ENCODE peak calls at places on chromosomes 12 and 14, in eight cellular contexts. Y is NAMALWA; K is C1 segment of cervical spinal cord; M is activated T-helper 1 cell treated with anti-CD3 and anti-CD28 coated beads, Interleukin-12 subunit alpha, Interleukin-12 subunit beta, Interleukin-2, Interleukin-4 antibody, amounts not matched to agents 30 ng/mL and 10 ng/mL and 1 ng/mL, durations not matched to agents 14 hours and 24 hours and 36 hours; P is anterior cingulate cortex; Z is SHP77 treated with DMSO at 0.1 percent for 48 hours; D is epithelial cell of proximal tubule; G is body of pancreas. O is an unnamed sample.

GRCh38 chr12:116726749-116727148 is 11.1 kb downstream of the SPRING1 start:
- DNase-seq in G (no peak), Y (no peak), D (no peak), Z (no peak), M (no peak), P (no peak), K (no peak), O (no peak)

GRCh38 chr12:25743679-25744078 is 190.6 kb upstream of the LMNTD1 start:
- DNase-seq in M (no peak), P (no peak), Y (no peak), G (no peak), Z (no peak), K (no peak), D (no peak), O (no peak)

GRCh38 chr14:51566831-51567582 is 84.7 kb upstream of the FRMD6 start:
- DNase-seq in M (no peak), G (no peak), Z (no peak), K (no peak), D (no peak), Y (no peak), P (no peak), O (peak; percentile 53)

GRCh38 chr12:47095446-47096236 is 15.9 kb upstream of the AMIGO2 start:
- DNase-seq in D (no peak), Z (no peak), P (no peak), G (no peak), K (no peak), Y (no peak), M (no peak), O (no peak)

GRCh38 chr12:27331927-27332324 is 710 bp upstream of the BMAL2 start:
- DNase-seq in D (no peak), K (no peak), G (no peak), Y (no peak), M (no peak), Z (no peak), P (no peak), O (no peak)

GRCh38 chr12:65868133-65868705 is 43.9 kb downstream of the HMGA2 start:
- DNase-seq in G (no peak), Y (no peak), M (no peak), Z (no peak), K (no peak), D (no peak), P (no peak), O (no peak)

GRCh38 chr12:53049582-53050318 is at the start of gene TNS2:
- DNase-seq in Y (no peak), D (no peak), G (peak; percentile 70), K (no peak), M (no peak), Z (no peak), P (no peak), O (no peak)

GRCh38 chr12:131091413-131091975 is 137.8 kb downstream of the ADGRD1 start:
- DNase-seq in D (no peak), M (peak; percentile 18), K (no peak), Z (no peak), G (peak; percentile 0), P (no peak), Y (no peak), O (no peak)

GRCh38 chr12:95998611-95999300 is 2.6 kb upstream of the HAL start:
- DNase-seq in K (peak; percentile 11), D (no peak), Z (peak; percentile 55), Y (peak; percentile 84), M (peak; percentile 42), G (peak; percentile 41), P (peak; percentile 21), O (peak; percentile 73)

GRCh38 chr14:40371011-40371410 is 938.8 kb upstream of the FBXO33 start:
- DNase-seq in K (no peak), D (no peak), P (no peak), Y (no peak), G (no peak), Z (no peak), M (no peak), O (no peak)

GRCh38 chr14:52397844-52398243 is 83.7 kb downstream of the PTGER2 start:
- DNase-seq in P (no peak), D (no peak), M (no peak), Z (no peak), Y (no peak), G (no peak), K (no peak), O (no peak)

GRCh38 chr14:68464716-68465115 is 328.2 kb downstream of the ZFP36L1 start:
- DNase-seq in P (no peak), G (no peak), D (peak; percentile 66), M (no peak), K (no peak), Z (no peak), Y (no peak), O (no peak)

O was measured in activated CD8-positive, alpha-beta T cell treated with anti-CD3 and anti-CD28 coated beads, Interleukin-2, amount 10 ng/mL, durations not matched to agents 7 days and 5 days.